ENCODE peak calls at places on chromosomes 2 and 18, in five cellular contexts. H is GM06990, T is tibial artery, A is B cell, Z is choroid plexus epithelial cell. G is an unnamed sample.

GRCh38 chr18:35581555-35582309 is at the start of gene GALNT1:
- DNase-seq in H (peak), T (peak), A (peak), Z (no peak), G (peak)

GRCh38 chr2:189116059-189116458 is 63.5 kb downstream of the COL5A2 start:
- DNase-seq in H (no peak), T (no peak), A (no peak), Z (no peak), G (no peak)

GRCh38 chr2:142280846-142281245 is 150.0 kb upstream of the LRP1B start:
- DNase-seq in H (no peak), T (no peak), A (no peak), Z (no peak), G (no peak)

GRCh38 chr2:145158051-145158586 is 638.2 kb upstream of the ZEB2 start:
- DNase-seq in H (no peak), T (peak), A (no peak), Z (peak), G (peak)

GRCh38 chr2:137180012-137180411 is 414.7 kb downstream of the THSD7B start:
- DNase-seq in H (no peak), T (no peak), A (no peak), Z (no peak), G (no peak)

GRCh38 chr2:69012310-69013122 is 463 bp upstream of the ANTXR1 start:
- DNase-seq in H (peak), T (peak), A (peak), Z (peak), G (peak)

GRCh38 chr2:169761970-169762292 is 28.3 kb downstream of the KLHL23 start:
- DNase-seq in H (no peak), T (no peak), A (no peak), Z (no peak), G (no peak)

GRCh38 chr2:232885264-232885961 is 15.3 kb downstream of the SNORC start:
- DNase-seq in H (no peak), T (no peak), A (no peak), Z (no peak), G (no peak)

GRCh38 chr2:160630801-160631590 is 137.4 kb upstream of the RBMS1 start:
- DNase-seq in H (no peak), T (no peak), A (no peak), Z (peak), G (no peak)

GRCh38 chr2:24521162-24521857 is 30.3 kb downstream of the NCOA1 start:
- DNase-seq in H (no peak), T (no peak), A (no peak), Z (no peak), G (no peak)

GRCh38 chr2:833180-833579 is 117.5 kb upstream of the SNTG2 start:
- DNase-seq in H (no peak), T (no peak), A (no peak), Z (no peak), G (no peak)

GRCh38 chr18:76621184-76621583 is 126.1 kb upstream of the ZNF516 start:
- DNase-seq in H (no peak), T (no peak), A (no peak), Z (peak), G (no peak)

GRCh38 chr2:48339451-48339850 is 190.5 kb upstream of the STON1 start:
- DNase-seq in H (no peak), T (no peak), A (no peak), Z (no peak), G (no peak)

GRCh38 chr18:62450546-62451395 is 72.1 kb upstream of the ZCCHC2 start:
- DNase-seq in H (no peak), T (peak), A (no peak), Z (peak), G (peak)

GRCh38 chr2:170679607-170680079 is 35.5 kb upstream of the SP5 start:
- DNase-seq in H (no peak), T (no peak), A (no peak), Z (peak), G (no peak)

GRCh38 chr2:197037863-197038398 is 111.4 kb upstream of the PGAP1 start:
- DNase-seq in H (no peak), T (no peak), A (no peak), Z (peak), G (no peak)

GRCh38 chr2:153786016-153786415 is 85.7 kb upstream of the GALNT13 start:
- DNase-seq in H (no peak), T (no peak), A (no peak), Z (no peak), G (no peak)

GRCh38 chr18:45056907-45057306 is 376.2 kb downstream of the SETBP1 start:
- DNase-seq in H (no peak), T (no peak), A (no peak), Z (no peak), G (no peak)

GRCh38 chr2:112187805-112188596 is 49.8 kb downstream of the FBLN7 start:
- DNase-seq in H (no peak), T (no peak), A (peak), Z (peak), G (no peak)

GRCh38 chr2:60486067-60486466 is 67.4 kb downstream of the BCL11A start:
- DNase-seq in H (no peak), T (no peak), A (no peak), Z (no peak), G (no peak)

GRCh38 chr2:221347471-221347870 is 224.6 kb downstream of the EPHA4 start:
- DNase-seq in H (no peak), T (no peak), A (no peak), Z (no peak), G (no peak)

GRCh38 chr18:59916746-59917145 is 16.9 kb downstream of the PMAIP1 start:
- DNase-seq in H (no peak), T (no peak), A (no peak), Z (no peak), G (no peak)

GRCh38 chr18:35998967-35999366 is 26.5 kb downstream of the RMP24 start:
- DNase-seq in H (no peak), T (no peak), A (no peak), Z (peak), G (no peak)

GRCh38 chr2:175187378-175187777 is 5.9 kb upstream of the ATP5MC3 start:
- DNase-seq in H (no peak), T (no peak), A (no peak), Z (peak), G (no peak)

GRCh38 chr2:229050063-229050635 is 220.9 kb downstream of the PID1 start:
- DNase-seq in H (no peak), T (no peak), A (no peak), Z (no peak), G (no peak)

GRCh38 chr2:204583773-204584172 is 38.5 kb downstream of the PARD3B start:
- DNase-seq in H (no peak), T (no peak), A (no peak), Z (no peak), G (no peak)

GRCh38 chr2:120223034-120223912 is at the start of gene TMEM185B:
- DNase-seq in H (peak), T (peak), A (peak), Z (peak), G (peak)
- TF ChIP-seq CTCF in H (peak), T (no peak), A (peak), Z (peak), G (peak)

GRCh38 chr2:7013761-7014160 is 96.5 kb downstream of the RNF144A start:
- DNase-seq in H (no peak), T (no peak), A (no peak), Z (no peak), G (no peak)

GRCh38 chr2:7015007-7015950 is 98.1 kb downstream of the RNF144A start:
- DNase-seq in H (no peak), T (no peak), A (no peak), Z (no peak), G (no peak)

GRCh38 chr2:7012141-7012809 is 95.1 kb downstream of the RNF144A start:
- DNase-seq in H (no peak), T (no peak), A (no peak), Z (peak), G (no peak)

GRCh38 chr2:7016120-7016519 is 98.9 kb downstream of the RNF144A start:
- DNase-seq in H (no peak), T (no peak), A (no peak), Z (no peak), G (no peak)

GRCh38 chr2:7014201-7014640 is 97.0 kb downstream of the RNF144A start:
- DNase-seq in H (no peak), T (no peak), A (no peak), Z (peak), G (no peak)
- TF ChIP-seq CTCF in H (peak), T (no peak), A (peak), Z (peak), G (no peak)

GRCh38 chr2:202091476-202091875 is 18.4 kb downstream of the KIAA2012 start:
- DNase-seq in H (no peak), T (peak), A (no peak), Z (peak), G (peak)
- TF ChIP-seq CTCF in H (no peak), T (no peak), A (no peak), Z (no peak), G (no peak)

GRCh38 chr2:9769171-9770005 is 73.9 kb upstream of the TAF1B start:
- DNase-seq in H (peak), T (no peak), A (no peak), Z (no peak), G (no peak)

GRCh38 chr2:9770308-9771100 is 72.8 kb upstream of the TAF1B start:
- DNase-seq in H (no peak), T (peak), A (no peak), Z (peak), G (peak)

GRCh38 chr2:9770006-9770307 is 73.3 kb upstream of the TAF1B start:
- DNase-seq in H (no peak), T (no peak), A (no peak), Z (no peak), G (no peak)

GRCh38 chr2:9767656-9768281 is 75.5 kb upstream of the TAF1B start:
- DNase-seq in H (no peak), T (no peak), A (peak), Z (no peak), G (no peak)

DNA sequence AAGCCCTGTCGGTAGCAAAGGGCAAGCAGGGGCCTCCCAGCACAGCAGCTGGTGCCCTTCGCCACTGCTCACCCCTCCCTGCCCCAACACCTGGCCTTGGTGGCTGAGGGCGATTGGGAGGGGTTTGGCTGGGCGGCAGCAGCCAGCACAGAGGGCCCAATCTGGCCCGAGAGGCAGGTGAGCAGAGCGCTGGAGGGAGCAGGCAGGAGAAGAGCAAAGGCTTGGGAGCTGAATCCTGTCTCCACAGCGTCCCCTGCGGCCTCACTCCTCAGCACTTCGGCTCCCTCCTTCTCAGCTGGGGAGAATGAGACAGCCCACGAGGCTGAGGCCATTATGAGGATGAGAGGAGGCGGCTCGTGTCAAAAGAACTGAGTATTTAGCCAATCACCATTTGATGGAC is 74.9 kb upstream of the TAF1B start:
- DNase-seq in H (no peak), T (no peak), A (no peak), Z (peak), G (no peak)
- TF ChIP-seq CTCF in H (no peak), T (no peak), A (no peak), Z (peak), G (no peak)

GRCh38 chr2:37809525-37809924 is 115.6 kb upstream of the RMDN2 start:
- DNase-seq in H (no peak), T (no peak), A (no peak), Z (peak), G (peak)
- TF ChIP-seq CTCF in H (peak), T (peak), A (peak), Z (peak), G (peak)